ENCODE peak calls at places on chromosomes 16 and 17, in ten cellular contexts. S is ovary, Y is esophagus squamous epithelium, M is NB4, A is brain microvascular endothelial cell, T is testis, P is GM12864, L is GM12865, V is thoracic aorta, U is uterus. J is an unnamed sample.

GRCh38 chr17:28963212-28963611 is 11.9 kb upstream of the PHF12 start:
- DNase-seq in S (no peak), Y (no peak), M (no peak), A (no peak), T (no peak), P (no peak), L (no peak), V (no peak), U (no peak), J (no peak)

GRCh38 chr17:39062846-39063680 is 88.4 kb downstream of the PLXDC1 start:
- DNase-seq in S (no peak), Y (no peak), M (no peak), A (no peak), T (no peak), P (no peak), L (no peak), V (no peak), U (no peak), J (no peak)

GRCh38 chr16:5479925-5480324 is 382.3 kb upstream of the EEF2KMT start:
- DNase-seq in S (no peak), Y (no peak), M (no peak), A (no peak), T (peak; percentile 16), P (no peak), L (no peak), V (no peak), U (no peak), J (no peak)

GRCh38 chr17:71580220-71580619 is 540.6 kb upstream of the SOX9 start:
- DNase-seq in S (no peak), Y (no peak), M (no peak), A (no peak), T (no peak), P (no peak), L (no peak), V (no peak), U (no peak), J (no peak)

GRCh38 chr17:236641-237405 is 55.4 kb upstream of the DOC2B start:
- DNase-seq in S (no peak), Y (no peak), M (no peak), A (no peak), T (no peak), P (no peak), L (no peak), V (no peak), U (no peak), J (peak; percentile 28)

GRCh38 chr16:46916980-46917379 is 32.8 kb downstream of the GPT2 start:
- DNase-seq in S (no peak), Y (no peak), M (peak; percentile 38), A (no peak), T (no peak), P (no peak), L (peak; percentile 38), V (no peak), U (no peak), J (no peak)

GRCh38 chr16:8669481-8669880 is 4.9 kb upstream of the ABAT start:
- DNase-seq in S (no peak), Y (no peak), M (no peak), A (no peak), T (no peak), P (no peak), L (no peak), V (no peak), U (no peak), J (no peak)

GRCh38 chr16:88715312-88716190 is 9.2 kb downstream of the CTU2 start:
- DNase-seq in S (no peak), Y (no peak), M (no peak), A (no peak), T (no peak), P (no peak), L (no peak), V (no peak), U (no peak), J (no peak)

GRCh38 chr16:55856950-55857349 is 18.2 kb downstream of the CES5A start:
- DNase-seq in S (no peak), Y (no peak), M (no peak), A (no peak), T (no peak), P (no peak), L (no peak), V (no peak), U (no peak), J (no peak)

GRCh38 chr17:32565401-32565800 is 78.6 kb downstream of the CDK5R1 start:
- DNase-seq in S (no peak), Y (no peak), M (no peak), A (no peak), T (no peak), P (no peak), L (no peak), V (no peak), U (no peak), J (no peak)

GRCh38 chr17:32161506-32162365 is 19.4 kb downstream of the RHOT1 start:
- DNase-seq in S (no peak), Y (no peak), M (peak; percentile 19), A (peak; percentile 93), T (no peak), P (no peak), L (no peak), V (no peak), U (no peak), J (no peak)

GRCh38 chr16:9402293-9402865 is 310.9 kb downstream of the HAPSTR1 start:
- DNase-seq in S (no peak), Y (no peak), M (no peak), A (no peak), T (no peak), P (no peak), L (no peak), V (no peak), U (no peak), J (no peak)

GRCh38 chr16:66945939-66946338 is 10.6 kb downstream of the CES2 start:
- DNase-seq in S (no peak), Y (no peak), M (no peak), A (no peak), T (no peak), P (no peak), L (no peak), V (no peak), U (no peak), J (no peak)

GRCh38 chr17:38869647-38870258 is at the start of gene LASP1:
- DNase-seq in S (peak; percentile 87), Y (peak; percentile 69), M (peak; percentile 96), A (peak; percentile 76), T (peak; percentile 92), P (no peak), L (peak; percentile 95), V (peak; percentile 53), U (peak; percentile 90), J (peak; percentile 89)

GRCh38 chr16:80387308-80387921 is 153.4 kb upstream of the DYNLRB2 start:
- DNase-seq in S (no peak), Y (no peak), M (no peak), A (no peak), T (no peak), P (no peak), L (no peak), V (no peak), U (no peak), J (no peak)

GRCh38 chr16:77297996-77298637 is 98.9 kb downstream of the SYCE1L start:
- DNase-seq in S (no peak), Y (no peak), M (no peak), A (peak; percentile 82), T (no peak), P (no peak), L (no peak), V (no peak), U (no peak), J (no peak)

GRCh38 chr16:61792194-61792904 is 243.9 kb downstream of the CDH8 start:
- DNase-seq in S (no peak), Y (no peak), M (no peak), A (peak; percentile 87), T (no peak), P (no peak), L (no peak), V (no peak), U (no peak), J (no peak)

GRCh38 chr17:153851-154250 is 16.5 kb downstream of the SCGB1C2 start:
- DNase-seq in S (no peak), Y (no peak), M (no peak), A (no peak), T (no peak), P (no peak), L (no peak), V (no peak), U (no peak), J (no peak)

GRCh38 chr16:12260647-12261262 is 284.2 kb downstream of the SNX29 start:
- DNase-seq in S (no peak), Y (no peak), M (peak; percentile 15), A (peak; percentile 68), T (peak; percentile 25), P (no peak), L (no peak), V (no peak), U (no peak), J (peak; percentile 48)
- TF ChIP-seq CTCF in S (peak; percentile 14), Y (no peak), M (no peak), A (peak; percentile 43), T (no peak), P (no peak), L (no peak), V (no peak), U (no peak), J (no peak)

DNA sequence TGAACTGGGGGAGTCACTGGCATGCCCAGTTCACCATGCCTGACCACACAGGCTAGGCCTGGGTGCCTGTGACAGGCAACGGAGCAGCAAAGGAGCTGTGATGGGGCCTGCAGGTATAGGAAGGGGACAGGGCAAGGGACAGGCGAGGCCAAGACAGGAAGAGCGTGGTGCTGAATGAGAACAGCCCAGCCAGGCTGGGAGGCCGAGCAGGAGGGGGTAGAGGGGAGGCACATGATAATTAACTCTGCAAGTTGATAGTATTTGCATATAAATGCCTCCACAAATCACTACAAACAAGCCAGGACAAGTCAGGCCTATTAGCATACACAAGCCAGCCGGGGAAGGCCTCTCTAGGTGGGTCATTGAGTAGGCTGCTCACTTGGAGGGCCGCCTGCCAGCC is 7.8 kb downstream of the ZFHX3 start:
- DNase-seq in S (no peak), Y (no peak), M (no peak), A (no peak), T (no peak), P (no peak), L (no peak), V (no peak), U (no peak), J (no peak)
- H3K4me3 ChIP-seq in S (no peak overlapping the region), Y (no peak overlapping the region), M (no peak overlapping the region), A (no peak overlapping the region), T (no peak overlapping the region), P (no peak overlapping the region), L (no peak overlapping the region), V (no peak overlapping the region), U (no peak overlapping the region), J (no peak overlapping the region)

DNA sequence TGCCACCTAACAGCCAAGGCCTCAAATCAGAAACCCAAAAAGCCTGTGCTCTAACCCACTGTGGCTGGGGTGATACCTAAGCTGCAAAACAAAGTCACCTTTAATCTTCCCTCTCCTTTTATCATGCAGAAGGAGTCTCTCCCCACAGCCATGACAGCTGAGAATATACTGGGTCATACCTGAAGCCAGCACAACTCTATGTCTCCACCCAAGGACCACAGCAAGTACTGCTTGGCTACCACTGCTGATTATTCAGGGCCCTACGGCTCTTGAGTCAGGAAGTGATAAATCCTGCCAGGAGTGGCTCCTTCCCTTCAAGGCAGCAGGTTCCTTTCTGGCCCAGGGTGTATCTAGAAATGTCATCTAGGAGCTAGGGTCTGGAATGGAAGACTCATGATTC is 151.5 kb upstream of the TOM1L1 start:
- DNase-seq in S (no peak), Y (no peak), M (peak; percentile 11), A (no peak), T (no peak), P (no peak), L (no peak), V (no peak), U (no peak), J (peak; percentile 2)
- TF ChIP-seq CTCF in S (no peak), Y (no peak), M (no peak), A (no peak), T (no peak), P (no peak), L (no peak), V (no peak), U (no peak), J (no peak)

GRCh38 chr17:41527076-41528023 is 758 bp downstream of the KRT19 start:
- DNase-seq in S (peak; percentile 75), Y (no peak), M (no peak), A (no peak), T (no peak), P (no peak), L (no peak), V (no peak), U (peak; percentile 42), J (peak; percentile 69)
- H3K4me3 ChIP-seq in S (peak overlapping the region; percentile 68), Y (peak overlapping the region; percentile 68), M (no peak overlapping the region), A (peak overlapping the region; percentile 52), T (peak overlapping the region; percentile 42), P (no peak overlapping the region), L (no peak overlapping the region), V (peak overlapping the region; percentile 59), U (peak overlapping the region; percentile 54), J (peak overlapping the region; percentile 98)